ENCODE peak calls at places on chromosomes 16 and 17, in four cellular contexts. Z is body of pancreas; N is CD8-positive, alpha-beta T cell; X is tibial artery. H is an unnamed sample. For H3K4me1, the result is how much of the 10 kb centered on the place peaks cover.

GRCh38 chr16:72997141-72997542 is 50.8 kb downstream of the ZFHX3 start:
- DNase-seq in X (peak), Z (peak), N (no peak), H (no peak)

GRCh38 chr16:31331807-31332301 is 23.1 kb upstream of the ITGAX start:
- DNase-seq in X (no peak), N (no peak), Z (no peak), H (no peak)

GRCh38 chr17:48037924-48038323 is 327 bp upstream of the COPZ2 start:
- DNase-seq in Z (no peak), X (no peak), N (no peak), H (no peak)

GRCh38 chr16:84042308-84042878 is at the start of gene SLC38A8:
- DNase-seq in X (no peak), N (no peak), Z (no peak), H (no peak)

GRCh38 chr17:20218231-20218630 is 209.1 kb downstream of the SPECC1 start:
- DNase-seq in Z (no peak), N (no peak), X (no peak), H (no peak)

GRCh38 chr17:8324132-8324531 is 14.1 kb downstream of the ARHGEF15 start:
- DNase-seq in Z (no peak), X (no peak), N (no peak), H (no peak)

GRCh38 chr17:11803635-11804034 is 193.6 kb downstream of the ZNF18 start:
- DNase-seq in Z (no peak), X (no peak), N (no peak), H (no peak)

GRCh38 chr17:30858556-30859250 is 26.9 kb downstream of the ATAD5 start:
- DNase-seq in Z (no peak), N (no peak), X (no peak), H (no peak)

GRCh38 chr17:17890773-17891759 is 54.3 kb upstream of the SREBF1 start:
- DNase-seq in Z (peak), N (no peak), X (no peak), H (no peak)

GRCh38 chr17:65495255-65496060 is 66.0 kb downstream of the AXIN2 start:
- DNase-seq in Z (no peak), N (no peak), X (peak), H (no peak)

GRCh38 chr17:2215616-2216364 is 87.8 kb downstream of the SMG6 start:
- DNase-seq in N (peak), Z (peak), X (no peak), H (peak)

GRCh38 chr16:88973007-88973410 is 4.0 kb downstream of the CBFA2T3 start:
- DNase-seq in X (no peak), N (no peak), Z (no peak), H (no peak)

GRCh38 chr16:49292413-49292812 is 10.8 kb upstream of the CBLN1 start:
- DNase-seq in Z (no peak), N (no peak), X (no peak), H (no peak)

GRCh38 chr17:78684026-78684425 is 98.0 kb downstream of the CYTH1 start:
- DNase-seq in X (no peak), N (no peak), Z (no peak), H (no peak)

GRCh38 chr16:85881436-85881835 is 17.5 kb upstream of the IRF8 start:
- DNase-seq in Z (no peak), X (no peak), N (no peak), H (no peak)

GRCh38 chr17:73156887-73157870 is 7.6 kb upstream of the SSTR2 start:
- DNase-seq in N (no peak), Z (no peak), X (no peak), H (no peak)

GRCh38 chr17:78142113-78142861 is 3.9 kb upstream of the C17orf99 start:
- DNase-seq in Z (peak), N (no peak), X (no peak), H (no peak)

GRCh38 chr17:21140911-21141310 is 14.1 kb downstream of the DHRS7B start:
- DNase-seq in N (no peak), X (no peak), Z (no peak), H (no peak)

GRCh38 chr16:81283044-81283443 is 31.7 kb upstream of the GAN start:
- DNase-seq in X (no peak), N (no peak), Z (no peak), H (no peak)

GRCh38 chr17:60615108-60615507 is 15.1 kb downstream of the PPM1D start:
- DNase-seq in Z (no peak), X (no peak), N (no peak), H (no peak)

GRCh38 chr17:45857977-45858708 is 13.5 kb downstream of the SPPL2C start:
- DNase-seq in X (no peak), Z (peak), N (no peak), H (no peak)

GRCh38 chr17:29292992-29293889 is 707 bp downstream of the NUFIP2 start:
- DNase-seq in X (peak), N (peak), Z (peak), H (peak)

GRCh38 chr17:38363016-38363415 is 11.4 kb downstream of the SOCS7 start:
- DNase-seq in Z (no peak), X (no peak), N (no peak), H (no peak)

DNA sequence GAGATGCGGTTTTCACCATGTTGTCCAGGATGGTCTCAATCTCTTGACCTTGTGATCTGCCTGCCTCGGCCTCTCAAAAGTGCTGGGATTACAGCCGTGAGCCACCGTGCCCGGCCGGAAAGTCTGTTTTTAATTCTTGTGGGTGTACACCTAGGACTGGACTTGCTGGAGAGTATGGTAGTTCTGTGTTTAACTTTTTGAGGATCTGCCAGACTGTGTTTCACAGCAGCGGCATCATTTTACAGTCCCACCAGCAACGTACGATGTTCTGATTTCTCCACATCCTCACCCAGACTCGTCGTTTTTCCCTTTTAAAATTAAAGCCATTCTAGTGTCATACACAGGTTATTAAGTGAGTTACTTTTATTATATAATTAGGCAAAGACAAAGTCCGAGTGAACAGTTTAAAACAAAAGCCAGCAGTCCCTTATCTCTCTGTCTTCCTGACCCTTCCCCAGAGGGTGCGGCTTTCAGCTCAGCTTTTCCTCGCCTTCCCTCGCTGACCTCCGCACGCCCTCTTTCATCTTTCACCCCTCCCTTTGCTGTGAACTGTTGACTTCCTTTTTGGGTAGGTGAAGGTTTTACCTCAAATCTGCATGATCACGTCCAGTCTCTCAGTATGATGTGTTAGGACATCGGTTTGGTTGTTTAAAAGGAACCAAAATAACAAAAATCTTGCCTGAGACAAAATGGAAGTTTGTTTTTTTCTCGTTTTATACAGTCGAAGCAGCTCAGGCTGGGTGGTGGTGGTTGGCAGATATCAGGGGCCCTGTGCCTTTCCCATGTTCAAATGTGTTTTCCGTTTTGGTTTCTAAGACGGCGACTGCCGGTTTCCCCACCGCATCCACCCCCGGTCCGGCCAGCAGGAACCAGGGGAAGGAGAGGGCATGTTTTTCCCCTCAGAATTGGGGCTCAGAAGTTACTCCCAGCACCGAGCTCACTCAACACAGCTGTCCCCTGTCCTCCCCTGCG is 18.0 kb downstream of the FAM234A start:
- DNase-seq in X (no peak), Z (no peak), N (no peak), H (no peak)
- H3K4me3 ChIP-seq in X (no peak), Z (no peak), N (peak), H (no peak)

GRCh38 chr16:87382023-87382785 is 1.4 kb downstream of the FBXO31 start:
- DNase-seq in Z (no peak), X (no peak), N (no peak), H (no peak)
- H3K4me1 ChIP-seq in Z (half or more), X (under half), N (under half), H (under half)

GRCh38 chr17:81132770-81133723 is 32.3 kb upstream of the PVALEF start:
- DNase-seq in N (no peak), Z (no peak), X (no peak), H (no peak)
- H3K4me3 ChIP-seq in N (no peak), Z (no peak), X (no peak), H (no peak)

GRCh38 chr16:30010817-30011504 is at the start of gene DOC2A:
- DNase-seq in X (no peak), Z (no peak), N (no peak), H (no peak)
- H3K4me1 ChIP-seq in X (under half), Z (under half), N (under half), H (under half)

GRCh38 chr17:12983986-12984932 is 33.6 kb downstream of the ELAC2 start:
- DNase-seq in Z (peak), N (no peak), X (no peak), H (peak)
- H3K4me3 ChIP-seq in Z (no peak), N (no peak), X (peak), H (no peak)

GRCh38 chr17:83193336-83194188 is 114.2 kb downstream of the METRNL start:
- DNase-seq in X (peak), N (no peak), Z (peak), H (no peak)

GRCh38 chr17:83195330-83196087 is 116.1 kb downstream of the METRNL start:
- DNase-seq in X (peak), N (no peak), Z (peak), H (peak)

GRCh38 chr17:83194189-83194565 is 114.8 kb downstream of the METRNL start:
- DNase-seq in X (peak), Z (peak), N (no peak), H (peak)

GRCh38 chr17:83196088-83196765 is 116.8 kb downstream of the METRNL start:
- DNase-seq in Z (peak), N (no peak), X (peak), H (no peak)

DNA sequence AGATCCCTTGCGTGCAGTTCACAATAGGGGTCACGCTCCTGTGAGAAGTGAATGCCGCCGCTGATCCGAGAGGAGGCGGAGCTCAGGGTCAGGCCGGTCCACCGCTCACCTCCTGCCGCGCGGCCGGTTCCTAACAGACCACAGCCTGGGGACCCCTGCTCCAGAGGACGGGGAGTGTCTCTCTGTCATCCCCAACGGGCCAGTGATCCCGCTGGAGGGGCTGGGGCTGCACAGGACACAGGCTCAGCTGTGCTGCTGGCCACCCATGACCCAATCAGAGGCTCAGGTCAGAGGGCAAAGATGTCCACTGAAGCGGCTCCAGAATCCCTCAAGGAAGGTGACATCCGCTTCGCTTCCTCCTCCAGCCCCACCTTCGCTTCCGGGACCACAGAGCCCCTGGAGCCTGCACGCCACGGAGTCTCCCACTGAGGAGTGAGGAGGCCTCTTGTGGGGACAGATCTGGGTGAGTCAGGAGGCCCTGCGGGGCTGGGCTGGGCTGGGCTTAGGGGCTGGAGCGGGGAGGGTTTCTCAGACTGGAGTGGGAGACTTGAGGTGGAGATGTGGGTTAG is 115.4 kb downstream of the METRNL start:
- DNase-seq in Z (peak), X (peak), N (no peak), H (no peak)
- H3K4me1 ChIP-seq in Z (under half), X (half or more), N (under half), H (half or more)

GRCh38 chr17:7048968-7049367 is 5.1 kb upstream of the SLC16A11 start:
- DNase-seq in N (no peak), Z (no peak), X (no peak), H (no peak)

GRCh38 chr17:7045492-7046126 is 1.7 kb upstream of the SLC16A11 start:
- DNase-seq in N (no peak), Z (peak), X (no peak), H (no peak)

GRCh38 chr17:7043544-7044268 is at the start of gene SLC16A11:
- DNase-seq in N (no peak), Z (peak), X (no peak), H (no peak)

GRCh38 chr17:7047566-7047965 is 3.7 kb upstream of the SLC16A11 start:
- DNase-seq in Z (no peak), X (no peak), N (no peak), H (no peak)

GRCh38 chr17:7046127-7046724 is 2.3 kb upstream of the SLC16A11 start:
- DNase-seq in Z (peak), X (no peak), N (no peak), H (no peak)
- H3K4me3 ChIP-seq in Z (no peak), X (no peak), N (peak), H (peak)

H was measured in ascending aorta.